ENCODE peak calls at places on chromosomes 2 and 18, in ten cellular contexts. U is HCT116; V is NCI-H2081; R is putamen; N is KG1; D is activated CD8-positive, alpha-beta memory T cell treated with anti-CD3 and anti-CD28 coated beads for 1 hour; Z is omental fat pad; J is M059J; H is stimulated activated CD4-positive, alpha-beta T cell treated with anti-CD3 and anti-CD28 coated beads, Interleukin-2, amount 100 ng/mL, for 48 hours; O is NCI-H510A treated with DMSO at 0.1 percent for 48 hours. K is an unnamed sample.
A peak's percentile ranks its signal among the peaks of the same experiment; 100 is the strongest.

GRCh38 chr2:37604716-37605115 is 66.7 kb downstream of the CDC42EP3 start:
- DNase-seq in Z (no peak), O (no peak), H (no peak), D (no peak), J (peak; percentile 31), N (no peak), V (no peak), R (no peak), U (no peak), K (no peak)

GRCh38 chr2:96874099-96874831 is 4.4 kb upstream of the SEMA4C start:
- DNase-seq in N (no peak), O (peak; percentile 11), J (no peak), H (no peak), U (no peak), D (no peak), R (no peak), Z (no peak), V (no peak), K (no peak)

GRCh38 chr2:183244300-183244849 is 120.1 kb downstream of the NUP35 start:
- DNase-seq in R (no peak), V (peak; percentile 29), O (peak; percentile 91), J (no peak), D (no peak), U (no peak), Z (no peak), H (no peak), N (no peak), K (no peak)

GRCh38 chr2:121608367-121608766 is 40.9 kb downstream of the CLASP1 start:
- DNase-seq in O (no peak), Z (no peak), J (no peak), V (no peak), U (no peak), D (no peak), N (no peak), R (no peak), H (no peak), K (no peak)

GRCh38 chr18:27546991-27547390 is 361.9 kb upstream of the CHST9 start:
- DNase-seq in J (no peak), U (no peak), H (no peak), Z (no peak), R (no peak), N (no peak), O (peak; percentile 93), V (no peak), D (no peak), K (no peak)

GRCh38 chr18:55868909-55869308 is 280.9 kb upstream of the TCF4 start:
- DNase-seq in N (no peak), O (no peak), U (no peak), V (no peak), R (no peak), Z (no peak), H (no peak), D (no peak), J (no peak), K (no peak)

GRCh38 chr2:30404354-30405265 is 42.4 kb upstream of the LCLAT1 start:
- DNase-seq in H (no peak), D (no peak), J (no peak), R (no peak), Z (no peak), N (no peak), O (no peak), V (peak; percentile 29), U (no peak), K (no peak)

GRCh38 chr2:10406491-10406890 is 41.6 kb downstream of the ODC1 start:
- DNase-seq in R (no peak), Z (no peak), J (no peak), N (no peak), H (no peak), U (no peak), D (no peak), V (no peak), O (no peak), K (no peak)

GRCh38 chr2:85811850-85812735 is 58.3 kb downstream of the ATOH8 start:
- DNase-seq in R (no peak), U (no peak), H (no peak), J (no peak), Z (no peak), D (no peak), O (no peak), V (no peak), N (no peak), K (no peak)

GRCh38 chr2:112883669-112884068 is 27.3 kb upstream of the IL37 start:
- DNase-seq in R (no peak), V (no peak), N (no peak), U (no peak), J (no peak), O (no peak), H (no peak), D (no peak), Z (no peak), K (no peak)

GRCh38 chr2:24104110-24104650 is 19.0 kb downstream of the PFN4 start:
- DNase-seq in Z (no peak), U (no peak), O (no peak), R (no peak), N (no peak), J (no peak), H (no peak), D (no peak), V (no peak), K (no peak)

GRCh38 chr2:44930274-44930826 is 11.2 kb upstream of the SIX3 start:
- DNase-seq in D (no peak), V (no peak), R (no peak), Z (no peak), J (no peak), U (no peak), N (no peak), O (no peak), H (no peak), K (no peak)